ENCODE peak calls at places on chromosomes 6 and 20, in eight cellular contexts. K, E, V, H, I, C, N and L are unnamed samples.

GRCh38 chr6:155378284-155378683 is 64.0 kb upstream of the TFB1M start:
- DNase-seq in K (no peak), E (no peak), V (no peak), H (no peak), I (no peak), C (no peak), N (no peak), L (no peak)

GRCh38 chr6:37784585-37784967 is 35.0 kb upstream of the ZFAND3 start:
- DNase-seq in K (no peak), E (no peak), V (no peak), H (no peak), I (no peak), C (no peak), N (no peak), L (no peak)

GRCh38 chr20:53829086-53829703 is 235.6 kb upstream of the ZNF217 start:
- DNase-seq in K (no peak), E (no peak), V (no peak), H (peak; percentile 43), I (no peak), C (no peak), N (no peak), L (no peak)

GRCh38 chr6:129546702-129547101 is 163.3 kb downstream of the ARHGAP18 start:
- DNase-seq in K (no peak), E (no peak), V (no peak), H (no peak), I (no peak), C (no peak), N (no peak), L (no peak)

GRCh38 chr20:33796263-33796906 is 14.8 kb upstream of the CHMP4B start:
- DNase-seq in K (no peak), E (no peak), V (no peak), H (peak; percentile 84), I (no peak), C (no peak), N (peak; percentile 82), L (no peak)

GRCh38 chr6:12957321-12958051 is 240.9 kb downstream of the PHACTR1 start:
- DNase-seq in K (peak; percentile 75), E (peak; percentile 79), V (no peak), H (peak; percentile 51), I (peak; percentile 12), C (peak; percentile 77), N (peak; percentile 43), L (peak; percentile 8)

GRCh38 chr20:61120595-61121515 is 131.2 kb upstream of the CDH4 start:
- DNase-seq in K (no peak), E (no peak), V (no peak), H (peak; percentile 20), I (peak; percentile 5), C (peak; percentile 3), N (peak; percentile 51), L (no peak)

GRCh38 chr6:103784117-103784516 is 1075.6 kb downstream of the HACE1 start:
- DNase-seq in K (no peak), E (no peak), V (no peak), H (no peak), I (no peak), C (no peak), N (no peak), L (no peak)

GRCh38 chr6:15244605-15245360 is 1.1 kb upstream of the JARID2 start:
- DNase-seq in K (peak; percentile 87), E (peak; percentile 89), V (peak; percentile 26), H (peak; percentile 72), I (no peak), C (no peak), N (peak; percentile 53), L (peak; percentile 83)

GRCh38 chr6:20205722-20206154 is 6.5 kb downstream of the MBOAT1 start:
- DNase-seq in K (no peak), E (no peak), V (no peak), H (no peak), I (no peak), C (no peak), N (no peak), L (no peak)

GRCh38 chr6:6825986-6826901 is 237.7 kb downstream of the LY86 start:
- DNase-seq in K (peak; percentile 58), E (peak; percentile 50), V (no peak), H (peak; percentile 59), I (no peak), C (no peak), N (no peak), L (peak; percentile 56)

GRCh38 chr20:54633903-54634302 is 158.5 kb downstream of the DOK5 start:
- DNase-seq in K (no peak), E (no peak), V (no peak), H (no peak), I (no peak), C (no peak), N (no peak), L (peak; percentile 29)

GRCh38 chr6:132218063-132218696 is 183.1 kb downstream of the MOXD1 start:
- DNase-seq in K (no peak), E (no peak), V (no peak), H (no peak), I (no peak), C (no peak), N (peak; percentile 1), L (no peak)

GRCh38 chr6:90787411-90787810 is 200.5 kb upstream of the MAP3K7 start:
- DNase-seq in K (no peak), E (no peak), V (no peak), H (no peak), I (no peak), C (no peak), N (no peak), L (no peak)

GRCh38 chr6:21390537-21391213 is 202.9 kb upstream of the SOX4 start:
- DNase-seq in K (no peak), E (no peak), V (no peak), H (no peak), I (no peak), C (no peak), N (no peak), L (no peak)

GRCh38 chr20:5328228-5328627 is 11.5 kb upstream of the PROKR2 start:
- DNase-seq in K (no peak), E (no peak), V (no peak), H (no peak), I (no peak), C (no peak), N (no peak), L (no peak)

GRCh38 chr6:44575644-44576043 is 188.1 kb downstream of the CDC5L start:
- DNase-seq in K (no peak), E (no peak), V (no peak), H (no peak), I (no peak), C (no peak), N (no peak), L (no peak)